ENCODE peak calls at places on chromosome 1, in six cellular contexts. E is globus pallidus, G is kidney tubule cell, M is DMS 273 treated with DMSO at 0.1 percent for 48 hours, S is nephron progenitor cell, U is iris pigment epithelial cell. L is an unnamed sample.

GRCh38 chr1:35449334-35450008 is 107.7 kb downstream of the KIAA0319L start:
- DNase-seq in G (peak), E (no peak), U (peak), S (no peak), M (no peak), L (peak)

GRCh38 chr1:83508485-83509151 is 490.3 kb downstream of the TTLL7 start:
- DNase-seq in S (no peak), U (peak), E (peak), G (no peak), M (no peak), L (peak)

GRCh38 chr1:87084247-87084836 is 169.9 kb downstream of the HS2ST1 start:
- DNase-seq in E (peak), M (peak), U (peak), G (peak), S (no peak), L (peak)

GRCh38 chr1:228039504-228039903 is 32.7 kb downstream of the WNT3A start:
- DNase-seq in S (no peak), U (no peak), M (no peak), G (no peak), E (no peak), L (no peak)

GRCh38 chr1:15410223-15410883 is 665 bp downstream of the EFHD2 start:
- DNase-seq in S (no peak), E (no peak), M (no peak), U (no peak), G (no peak), L (no peak)

GRCh38 chr1:16205891-16206546 is 6.4 kb downstream of the ARHGEF19 start:
- DNase-seq in U (no peak), E (no peak), S (no peak), M (no peak), G (no peak), L (no peak)

GRCh38 chr1:51237714-51238403 is 1.8 kb downstream of the RNF11 start:
- DNase-seq in S (peak), E (peak), M (no peak), G (peak), U (peak), L (peak)

GRCh38 chr1:154866257-154866994 is 3.7 kb downstream of the KCNN3 start:
- DNase-seq in E (no peak), M (no peak), S (no peak), G (peak), U (peak), L (no peak)

GRCh38 chr1:63651110-63651776 is 58.0 kb downstream of the PGM1 start:
- DNase-seq in U (peak), M (no peak), S (no peak), E (no peak), G (no peak), L (peak)

GRCh38 chr1:109791495-109792040 is 27.8 kb upstream of the EPS8L3 start:
- DNase-seq in S (no peak), U (no peak), E (no peak), G (no peak), M (no peak), L (no peak)

GRCh38 chr1:87131809-87132663 is 196.6 kb upstream of the LMO4 start:
- DNase-seq in E (peak), G (peak), U (peak), M (no peak), S (peak), L (peak)

GRCh38 chr1:27832762-27833161 is 2.2 kb downstream of the PPP1R8 start:
- DNase-seq in G (peak), S (no peak), M (no peak), E (no peak), U (peak), L (peak)

GRCh38 chr1:12454406-12455391 is 163.3 kb downstream of the DHRS3 start:
- DNase-seq in U (peak), E (no peak), S (no peak), G (peak), M (no peak), L (peak)

GRCh38 chr1:62196091-62196690 is 1.5 kb downstream of the L1TD1 start:
- DNase-seq in S (no peak), E (no peak), M (no peak), G (no peak), U (no peak), L (no peak)

GRCh38 chr1:115153966-115154557 is 64.8 kb upstream of the TSPAN2 start:
- DNase-seq in M (no peak), S (no peak), E (no peak), U (no peak), G (no peak), L (no peak)

GRCh38 chr1:172990598-172991215 is 60.0 kb downstream of the TNFSF18 start:
- DNase-seq in M (no peak), S (no peak), G (peak), E (no peak), U (peak), L (peak)

GRCh38 chr1:5747428-5748285 is 244.6 kb downstream of the NPHP4 start:
- DNase-seq in G (no peak), U (no peak), E (no peak), S (no peak), M (no peak), L (no peak)

GRCh38 chr1:116255486-116255885 is 117.6 kb upstream of the ATP1A1 start:
- DNase-seq in G (peak), U (no peak), E (no peak), S (no peak), M (peak), L (peak)

GRCh38 chr1:161117681-161118581 is at the start of the genes NIT1 and PFDN2:
- DNase-seq in G (peak), U (peak), S (peak), M (peak), E (peak), L (peak)

GRCh38 chr1:15154480-15155036 is 1.0 kb downstream of the TMEM51 start:
- DNase-seq in S (peak), U (peak), M (no peak), E (no peak), G (peak), L (peak)

GRCh38 chr1:183416850-183417690 is 1.1 kb downstream of the NMNAT2 start:
- DNase-seq in E (peak), M (peak), U (peak), S (peak), G (peak), L (peak)

GRCh38 chr1:22317231-22317919 is 134.3 kb upstream of the ZBTB40 start:
- DNase-seq in M (peak), S (peak), E (no peak), G (no peak), U (no peak), L (no peak)

GRCh38 chr1:230898748-230899147 is 30.4 kb upstream of the C1orf198 start:
- DNase-seq in S (no peak), U (no peak), G (no peak), M (no peak), E (no peak), L (no peak)

GRCh38 chr1:2205191-2205952 is 10.8 kb upstream of the FAAP20 start:
- DNase-seq in U (peak), E (peak), M (no peak), S (peak), G (peak), L (peak)

GRCh38 chr1:9808459-9808858 is 15.3 kb downstream of the CLSTN1 start:
- DNase-seq in U (no peak), G (no peak), E (no peak), M (no peak), S (no peak), L (no peak)

GRCh38 chr1:227365473-227366067 is 47.3 kb upstream of the CDC42BPA start:
- DNase-seq in G (no peak), M (no peak), E (no peak), S (no peak), U (no peak), L (no peak)

GRCh38 chr1:26081267-26082019 is 14.0 kb upstream of the TRIM63 start:
- DNase-seq in E (no peak), M (no peak), G (no peak), S (no peak), U (no peak), L (no peak)

GRCh38 chr1:169363046-169363756 is 4.4 kb downstream of the NME7 start:
- DNase-seq in E (no peak), S (no peak), G (peak), M (no peak), U (peak), L (peak)

GRCh38 chr1:2606004-2606805 is 19.6 kb downstream of the PRXL2B start:
- DNase-seq in E (no peak), S (no peak), M (no peak), U (no peak), G (no peak), L (no peak)